ENCODE peak calls at places on chromosomes 12 and 14, in five cellular contexts. N is progenitor cell of endocrine pancreas, R is mucosa of descending colon, H is right atrium auricular region, U is kidney epithelial cell. M is an unnamed sample.

GRCh38 chr12:77130193-77130592 is 64.8 kb upstream of the E2F7 start:
- DNase-seq in R (no peak), U (no peak), N (no peak), H (no peak), M (no peak)

GRCh38 chr12:132824053-132824452 is 4.6 kb downstream of the GOLGA3 start:
- DNase-seq in N (no peak), R (no peak), H (no peak), U (no peak), M (no peak)

GRCh38 chr14:56117765-56118610 is at the start of gene PELI2:
- DNase-seq in R (peak; percentile 84), U (no peak), H (no peak), N (peak; percentile 77), M (peak; percentile 92)

GRCh38 chr12:49345048-49345839 is 1.4 kb upstream of the DNAJC22 start:
- DNase-seq in U (no peak), R (no peak), N (peak; percentile 68), H (no peak), M (no peak)

GRCh38 chr12:17992002-17992656 is 97.9 kb downstream of the RERGL start:
- DNase-seq in H (no peak), R (no peak), N (peak; percentile 41), U (no peak), M (no peak)

GRCh38 chr14:55121628-55122440 is 7.2 kb upstream of the LGALS3 start:
- DNase-seq in R (no peak), U (no peak), H (no peak), N (no peak), M (no peak)

GRCh38 chr12:111672822-111673381 is 12.9 kb downstream of the BRAP start:
- DNase-seq in R (no peak), H (no peak), N (no peak), U (no peak), M (no peak)

GRCh38 chr12:102172436-102172835 is 25.2 kb downstream of the PMCH start:
- DNase-seq in U (no peak), N (no peak), R (no peak), H (no peak), M (no peak)

GRCh38 chr12:26520154-26520553 is 312.8 kb downstream of the ITPR2 start:
- DNase-seq in U (no peak), H (no peak), N (no peak), R (no peak), M (no peak)

GRCh38 chr12:89138048-89138852 is 214.1 kb downstream of the DUSP6 start:
- DNase-seq in R (no peak), U (no peak), H (no peak), N (no peak), M (no peak)

GRCh38 chr14:22071001-22071400 is 397.4 kb upstream of the OR4E1 start:
- DNase-seq in R (peak; percentile 34), N (no peak), H (no peak), U (no peak), M (no peak)

GRCh38 chr12:119715268-119715620 is 47.3 kb downstream of the PRKAB1 start:
- DNase-seq in R (no peak), N (no peak), U (no peak), H (no peak), M (no peak)

GRCh38 chr12:45363903-45364302 is 148.0 kb downstream of the ANO6 start:
- DNase-seq in U (no peak), H (no peak), R (no peak), N (no peak), M (no peak)

GRCh38 chr14:88005050-88005481 is at the start of gene GPR65:
- DNase-seq in N (no peak), R (no peak), H (no peak), U (no peak), M (no peak)

GRCh38 chr12:93441111-93441616 is 583 bp downstream of the UBE2N start:
- DNase-seq in N (no peak), U (no peak), R (peak; percentile 73), H (no peak), M (peak; percentile 83)

GRCh38 chr12:53184828-53185227 is 4.1 kb upstream of the CSAD start:
- DNase-seq in H (no peak), R (no peak), U (no peak), N (no peak), M (no peak)

GRCh38 chr12:53182836-53183235 is 2.1 kb upstream of the CSAD start:
- DNase-seq in H (no peak), N (no peak), R (no peak), U (no peak), M (no peak)

GRCh38 chr12:53187145-53187899 is 6.6 kb upstream of the CSAD start:
- DNase-seq in N (no peak), R (no peak), H (no peak), U (no peak), M (no peak)

GRCh38 chr12:53186745-53187144 is 6.0 kb upstream of the CSAD start:
- DNase-seq in N (no peak), H (no peak), U (no peak), R (no peak), M (no peak)

DNA sequence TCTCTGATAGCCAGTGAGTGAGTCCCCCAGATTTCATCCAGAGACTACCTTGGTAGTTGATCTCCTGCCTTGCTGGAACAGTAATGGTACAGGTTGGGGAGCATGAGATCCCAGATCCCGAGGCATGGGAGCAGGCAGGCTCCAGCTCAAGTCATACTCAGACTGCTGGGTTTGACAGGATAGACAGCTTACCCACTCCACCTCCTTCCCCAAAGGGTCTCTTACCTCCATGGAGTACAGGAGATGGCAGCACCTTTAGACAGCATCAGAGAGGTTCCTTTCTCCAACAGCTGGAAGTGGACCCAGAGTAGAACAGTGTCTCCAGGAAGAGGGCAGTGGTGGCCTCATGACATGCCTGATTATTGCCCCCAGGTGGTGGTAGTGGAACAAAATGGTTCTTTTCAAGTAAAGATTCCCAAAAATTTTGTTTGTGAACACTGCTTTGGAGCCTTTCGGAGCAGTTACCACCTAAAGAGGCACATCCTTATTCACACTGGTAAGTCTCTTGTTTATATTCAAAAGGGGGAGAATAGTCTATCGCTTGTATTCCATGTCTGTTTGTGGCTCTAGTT is 4.9 kb upstream of the CSAD start:
- DNase-seq in N (no peak), R (no peak), U (no peak), H (no peak), M (no peak)
- TF ChIP-seq CTCF in N (no peak), R (no peak), U (no peak), H (no peak), M (no peak)

GRCh38 chr12:108518716-108519496 is 3.8 kb downstream of the FICD start:
- DNase-seq in U (no peak), R (no peak), H (no peak), N (no peak), M (peak; percentile 73)

GRCh38 chr12:108516511-108517275 is 1.6 kb downstream of the FICD start:
- DNase-seq in N (no peak), U (no peak), R (no peak), H (no peak), M (peak; percentile 64)

GRCh38 chr12:108517288-108518100 is 2.4 kb downstream of the FICD start:
- DNase-seq in N (no peak), R (no peak), U (no peak), H (no peak), M (peak; percentile 79)

GRCh38 chr12:108518101-108518715 is 3.1 kb downstream of the FICD start:
- DNase-seq in R (no peak), H (no peak), U (no peak), N (no peak), M (peak; percentile 66)

GRCh38 chr12:108519558-108519957 is 4.5 kb downstream of the FICD start:
- DNase-seq in H (no peak), U (no peak), R (no peak), N (no peak), M (no peak)
- TF ChIP-seq CTCF in H (no peak), U (peak; percentile 6), R (no peak), N (peak; percentile 17), M (peak; percentile 10)

GRCh38 chr12:70828391-70828790 is 92.1 kb downstream of the PTPRR start:
- DNase-seq in N (no peak), H (no peak), U (no peak), R (no peak), M (no peak)

GRCh38 chr12:70822431-70822830 is 98.1 kb downstream of the PTPRR start:
- DNase-seq in H (no peak), R (no peak), N (no peak), U (no peak), M (no peak)

GRCh38 chr12:70824511-70824910 is 96.0 kb downstream of the PTPRR start:
- DNase-seq in H (no peak), N (no peak), R (no peak), U (no peak), M (no peak)

GRCh38 chr12:70826156-70826555 is 94.4 kb downstream of the PTPRR start:
- DNase-seq in R (no peak), U (no peak), H (no peak), N (no peak), M (no peak)

GRCh38 chr12:70823182-70823976 is 97.2 kb downstream of the PTPRR start:
- DNase-seq in N (no peak), U (no peak), H (no peak), R (no peak), M (no peak)
- TF ChIP-seq CTCF in N (no peak), U (no peak), H (no peak), R (no peak), M (no peak)

GRCh38 chr14:64478634-64479250 is 13.4 kb downstream of the AKAP5 start:
- DNase-seq in H (no peak), U (no peak), R (no peak), N (no peak), M (no peak)
- TF ChIP-seq CTCF in H (peak; percentile 34), U (no peak), R (no peak), N (peak; percentile 49), M (peak; percentile 60)

GRCh38 chr12:129535351-129535750 is 368.5 kb downstream of the TMEM132D start:
- DNase-seq in H (no peak), U (no peak), R (no peak), N (no peak), M (no peak)
- TF ChIP-seq CTCF in H (no peak), U (no peak), R (no peak), N (no peak), M (no peak)

GRCh38 chr12:52367876-52368275 is 595 bp upstream of the KRT85 start:
- DNase-seq in H (no peak), N (no peak), R (no peak), U (no peak), M (no peak)
- TF ChIP-seq CTCF in H (no peak), N (no peak), R (no peak), U (no peak), M (no peak)